ENCODE peak calls at places on chromosomes 7 and 10, in six cellular contexts. K is foreskin fibroblast; D is DMS79 treated with DMSO at 0.1 percent for 48 hours; H is PC-9; O is ecto neural progenitor cell; M is stimulated activated CD8-positive, alpha-beta memory T cell treated with anti-CD3 and anti-CD28 coated beads, Interleukin-2, amount 100 ng/mL, for 1 hour. N is an unnamed sample.

GRCh38 chr7:150556521-150557138 is 10.6 kb upstream of the GIMAP4 start:
- DNase-seq in M (no peak), O (no peak), K (no peak), H (no peak), D (no peak), N (no peak)

GRCh38 chr7:113371376-113372043 is 253.2 kb upstream of the SMIM30 start:
- DNase-seq in H (no peak), D (no peak), O (no peak), M (no peak), K (no peak), N (no peak)

GRCh38 chr7:110685899-110686298 is 405.0 kb upstream of the LRRN3 start:
- DNase-seq in M (no peak), O (no peak), K (no peak), H (no peak), D (no peak), N (no peak)

GRCh38 chr10:132385721-132386418 is 11.1 kb upstream of the PWWP2B start:
- DNase-seq in M (no peak), H (no peak), K (no peak), D (no peak), O (no peak), N (no peak)

GRCh38 chr7:69691327-69691726 is 93.1 kb downstream of the AUTS2 start:
- DNase-seq in O (no peak), D (no peak), H (no peak), K (no peak), M (no peak), N (no peak)

GRCh38 chr10:112261281-112261822 is 21.8 kb upstream of the TECTB start:
- DNase-seq in D (no peak), K (peak), H (no peak), O (no peak), M (no peak), N (peak)

GRCh38 chr7:130831817-130832481 is 97.9 kb upstream of the KLF14 start:
- DNase-seq in D (peak), O (no peak), K (no peak), M (no peak), H (no peak), N (peak)

GRCh38 chr7:74306737-74307469 is 17.7 kb downstream of the CLIP2 start:
- DNase-seq in D (no peak), H (no peak), K (peak), O (no peak), M (no peak), N (peak)

GRCh38 chr7:106430103-106430502 is 145.3 kb upstream of the NAMPT start:
- DNase-seq in K (no peak), M (no peak), H (peak), D (no peak), O (no peak), N (no peak)

GRCh38 chr10:125146791-125147604 is 13.4 kb downstream of the CTBP2 start:
- DNase-seq in H (no peak), M (no peak), O (no peak), D (no peak), K (peak), N (peak)

GRCh38 chr7:103989785-103990775 is 622 bp upstream of the RELN start:
- DNase-seq in O (no peak), K (peak), D (no peak), H (no peak), M (no peak), N (no peak)

GRCh38 chr10:85224366-85224960 is 896.1 kb downstream of the CCSER2 start:
- DNase-seq in M (no peak), D (no peak), O (no peak), H (no peak), K (no peak), N (no peak)

GRCh38 chr10:35640951-35641429 is 1.1 kb downstream of the FZD8 start:
- DNase-seq in M (no peak), D (peak), O (peak), K (peak), H (peak), N (peak)

GRCh38 chr7:330554-331230 is 40.7 kb downstream of the FOXL3 start:
- DNase-seq in O (no peak), M (no peak), K (no peak), H (no peak), D (peak), N (no peak)

GRCh38 chr10:85921789-85922188 is 444.8 kb downstream of the GRID1 start:
- DNase-seq in O (no peak), H (no peak), D (peak), M (no peak), K (no peak), N (no peak)

GRCh38 chr10:96692427-96692826 is 27.9 kb downstream of the PIK3AP1 start:
- DNase-seq in K (no peak), D (no peak), H (no peak), M (no peak), O (no peak), N (no peak)

GRCh38 chr7:106423111-106423510 is 138.3 kb upstream of the NAMPT start:
- DNase-seq in K (no peak), D (no peak), O (no peak), H (no peak), M (no peak), N (no peak)

GRCh38 chr7:27697861-27698430 is 35.3 kb upstream of the HIBADH start:
- DNase-seq in K (no peak), O (no peak), M (no peak), H (peak), D (no peak), N (no peak)

GRCh38 chr7:23277359-23277989 is 21.7 kb upstream of the MALSU1 start:
- DNase-seq in O (no peak), H (peak), M (no peak), K (peak), D (peak), N (peak)

GRCh38 chr10:12380999-12381398 is 31.7 kb downstream of the CAMK1D start:
- DNase-seq in M (no peak), H (no peak), K (no peak), D (no peak), O (no peak), N (no peak)

GRCh38 chr7:100591596-100591995 is 5.5 kb downstream of the FBXO24 start:
- DNase-seq in H (no peak), D (no peak), M (no peak), K (no peak), O (no peak), N (no peak)

GRCh38 chr7:158051372-158051760 is 536.3 kb downstream of the PTPRN2 start:
- DNase-seq in D (no peak), H (no peak), M (no peak), K (no peak), O (no peak), N (no peak)

GRCh38 chr7:68321076-68321639 is 1277.1 kb upstream of the AUTS2 start:
- DNase-seq in O (no peak), M (no peak), K (no peak), D (peak), H (peak), N (peak)

GRCh38 chr10:79044036-79044664 is 24.6 kb upstream of the ZMIZ1 start:
- DNase-seq in O (no peak), K (no peak), D (no peak), H (no peak), M (no peak), N (no peak)

GRCh38 chr10:63707254-63707910 is 186.2 kb downstream of the REEP3 start:
- DNase-seq in M (no peak), D (peak), O (no peak), H (peak), K (peak), N (peak)

GRCh38 chr10:109961181-109962001 is 38.1 kb upstream of the XPNPEP1 start:
- DNase-seq in D (no peak), K (no peak), H (peak), O (no peak), M (no peak), N (no peak)

GRCh38 chr10:84848967-84849366 is 520.6 kb downstream of the CCSER2 start:
- DNase-seq in H (no peak), M (no peak), O (no peak), K (no peak), D (no peak), N (no peak)

GRCh38 chr7:103343758-103344452 is 662 bp downstream of the DNAJC2 start:
- DNase-seq in M (peak), O (no peak), D (peak), K (peak), H (peak), N (peak)

GRCh38 chr10:76950354-76950753 is 687.3 kb downstream of the KCNMA1 start:
- DNase-seq in M (no peak), D (no peak), O (no peak), H (no peak), K (no peak), N (no peak)

GRCh38 chr7:3861371-3861770 is 560.3 kb downstream of the SDK1 start:
- DNase-seq in H (no peak), M (no peak), D (no peak), K (no peak), O (no peak), N (no peak)

GRCh38 chr10:77309103-77310013 is 328.2 kb downstream of the KCNMA1 start:
- DNase-seq in D (no peak), H (no peak), M (no peak), K (no peak), O (no peak), N (no peak)

GRCh38 chr7:80453699-80454340 is 58.0 kb downstream of the GNAT3 start:
- DNase-seq in H (no peak), O (no peak), M (no peak), D (peak), K (no peak), N (peak)

N was measured in AG08395.